ENCODE peak calls at places on chromosome 18, in six cellular contexts. One of them, this sample, is unnamed.

GRCh38 chr18:4455113-4455811 is at the start of gene DLGAP1:
- DNase-seq in A172: no peak
- DNase-seq in stimulated activated CD4-positive, alpha-beta T cell treated with anti-CD3 and anti-CD28 coated beads, Interleukin-2, amount 100 ng/mL, for 48 hours: no peak
- DNase-seq in lower lobe of right lung: peak
- DNase-seq in effector memory CD8-positive, alpha-beta T cell: no peak
- DNase-seq in activated naive CD8-positive, alpha-beta T cell treated with anti-CD3 and anti-CD28 coated beads, Interleukin-2, amount 50 U/mL, for 24 hours: no peak
- DNase-seq in this sample: no peak

GRCh38 chr18:79903787-79904356 is 47.6 kb downstream of the SLC66A2 start:
- DNase-seq in activated naive CD8-positive, alpha-beta T cell treated with anti-CD3 and anti-CD28 coated beads, Interleukin-2, amount 50 U/mL, for 24 hours: no peak
- DNase-seq in effector memory CD8-positive, alpha-beta T cell: no peak
- DNase-seq in A172: no peak
- DNase-seq in lower lobe of right lung: no peak
- DNase-seq in stimulated activated CD4-positive, alpha-beta T cell treated with anti-CD3 and anti-CD28 coated beads, Interleukin-2, amount 100 ng/mL, for 48 hours: no peak
- DNase-seq in this sample: no peak

GRCh38 chr18:43651067-43651466 is 373.8 kb upstream of the SYT4 start:
- DNase-seq in lower lobe of right lung: no peak
- DNase-seq in A172: no peak
- DNase-seq in effector memory CD8-positive, alpha-beta T cell: no peak
- DNase-seq in stimulated activated CD4-positive, alpha-beta T cell treated with anti-CD3 and anti-CD28 coated beads, Interleukin-2, amount 100 ng/mL, for 48 hours: no peak
- DNase-seq in activated naive CD8-positive, alpha-beta T cell treated with anti-CD3 and anti-CD28 coated beads, Interleukin-2, amount 50 U/mL, for 24 hours: no peak
- DNase-seq in this sample: no peak

GRCh38 chr18:61435064-61435652 is 101.9 kb downstream of the CDH20 start:
- DNase-seq in A172: no peak
- DNase-seq in lower lobe of right lung: no peak
- DNase-seq in effector memory CD8-positive, alpha-beta T cell: no peak
- DNase-seq in activated naive CD8-positive, alpha-beta T cell treated with anti-CD3 and anti-CD28 coated beads, Interleukin-2, amount 50 U/mL, for 24 hours: no peak
- DNase-seq in stimulated activated CD4-positive, alpha-beta T cell treated with anti-CD3 and anti-CD28 coated beads, Interleukin-2, amount 100 ng/mL, for 48 hours: no peak
- DNase-seq in this sample: no peak

GRCh38 chr18:32529737-32530420 is 59.2 kb upstream of the GAREM1 start:
- DNase-seq in stimulated activated CD4-positive, alpha-beta T cell treated with anti-CD3 and anti-CD28 coated beads, Interleukin-2, amount 100 ng/mL, for 48 hours: no peak
- DNase-seq in A172: no peak
- DNase-seq in activated naive CD8-positive, alpha-beta T cell treated with anti-CD3 and anti-CD28 coated beads, Interleukin-2, amount 50 U/mL, for 24 hours: no peak
- DNase-seq in lower lobe of right lung: no peak
- DNase-seq in effector memory CD8-positive, alpha-beta T cell: no peak
- DNase-seq in this sample: no peak

GRCh38 chr18:10726198-10727068 is 200.6 kb downstream of the NAPG start:
- DNase-seq in lower lobe of right lung: no peak
- DNase-seq in activated naive CD8-positive, alpha-beta T cell treated with anti-CD3 and anti-CD28 coated beads, Interleukin-2, amount 50 U/mL, for 24 hours: no peak
- DNase-seq in effector memory CD8-positive, alpha-beta T cell: no peak
- DNase-seq in A172: no peak
- DNase-seq in stimulated activated CD4-positive, alpha-beta T cell treated with anti-CD3 and anti-CD28 coated beads, Interleukin-2, amount 100 ng/mL, for 48 hours: no peak
- DNase-seq in this sample: no peak

GRCh38 chr18:45935591-45936335 is 31.4 kb downstream of the EPG5 start:
- DNase-seq in activated naive CD8-positive, alpha-beta T cell treated with anti-CD3 and anti-CD28 coated beads, Interleukin-2, amount 50 U/mL, for 24 hours: no peak
- DNase-seq in stimulated activated CD4-positive, alpha-beta T cell treated with anti-CD3 and anti-CD28 coated beads, Interleukin-2, amount 100 ng/mL, for 48 hours: no peak
- DNase-seq in effector memory CD8-positive, alpha-beta T cell: no peak
- DNase-seq in lower lobe of right lung: no peak
- DNase-seq in A172: no peak
- DNase-seq in this sample: no peak

GRCh38 chr18:51417643-51418483 is 220.4 kb upstream of the MEX3C start:
- DNase-seq in A172: no peak
- DNase-seq in effector memory CD8-positive, alpha-beta T cell: no peak
- DNase-seq in lower lobe of right lung: no peak
- DNase-seq in stimulated activated CD4-positive, alpha-beta T cell treated with anti-CD3 and anti-CD28 coated beads, Interleukin-2, amount 100 ng/mL, for 48 hours: no peak
- DNase-seq in activated naive CD8-positive, alpha-beta T cell treated with anti-CD3 and anti-CD28 coated beads, Interleukin-2, amount 50 U/mL, for 24 hours: no peak
- DNase-seq in this sample: no peak

GRCh38 chr18:65221115-65221514 is 529.7 kb upstream of the CDH7 start:
- DNase-seq in stimulated activated CD4-positive, alpha-beta T cell treated with anti-CD3 and anti-CD28 coated beads, Interleukin-2, amount 100 ng/mL, for 48 hours: no peak
- DNase-seq in A172: no peak
- DNase-seq in effector memory CD8-positive, alpha-beta T cell: no peak
- DNase-seq in activated naive CD8-positive, alpha-beta T cell treated with anti-CD3 and anti-CD28 coated beads, Interleukin-2, amount 50 U/mL, for 24 hours: no peak
- DNase-seq in lower lobe of right lung: no peak
- DNase-seq in this sample: no peak

GRCh38 chr18:56606623-56607022 is 31.8 kb downstream of the TXNL1 start:
- DNase-seq in lower lobe of right lung: no peak
- DNase-seq in effector memory CD8-positive, alpha-beta T cell: no peak
- DNase-seq in stimulated activated CD4-positive, alpha-beta T cell treated with anti-CD3 and anti-CD28 coated beads, Interleukin-2, amount 100 ng/mL, for 48 hours: no peak
- DNase-seq in A172: no peak
- DNase-seq in activated naive CD8-positive, alpha-beta T cell treated with anti-CD3 and anti-CD28 coated beads, Interleukin-2, amount 50 U/mL, for 24 hours: no peak
- DNase-seq in this sample: no peak

GRCh38 chr18:48923746-48924580 is 26.8 kb downstream of the SMAD7 start:
- DNase-seq in lower lobe of right lung: no peak
- DNase-seq in A172: peak
- DNase-seq in effector memory CD8-positive, alpha-beta T cell: no peak
- DNase-seq in activated naive CD8-positive, alpha-beta T cell treated with anti-CD3 and anti-CD28 coated beads, Interleukin-2, amount 50 U/mL, for 24 hours: no peak
- DNase-seq in stimulated activated CD4-positive, alpha-beta T cell treated with anti-CD3 and anti-CD28 coated beads, Interleukin-2, amount 100 ng/mL, for 48 hours: no peak
- DNase-seq in this sample: no peak

GRCh38 chr18:44852818-44853217 is 172.1 kb downstream of the SETBP1 start:
- DNase-seq in stimulated activated CD4-positive, alpha-beta T cell treated with anti-CD3 and anti-CD28 coated beads, Interleukin-2, amount 100 ng/mL, for 48 hours: no peak
- DNase-seq in lower lobe of right lung: no peak
- DNase-seq in activated naive CD8-positive, alpha-beta T cell treated with anti-CD3 and anti-CD28 coated beads, Interleukin-2, amount 50 U/mL, for 24 hours: no peak
- DNase-seq in effector memory CD8-positive, alpha-beta T cell: no peak
- DNase-seq in A172: no peak
- DNase-seq in this sample: no peak

GRCh38 chr18:57433492-57434176 is 1.5 kb upstream of the ONECUT2 start:
- DNase-seq in stimulated activated CD4-positive, alpha-beta T cell treated with anti-CD3 and anti-CD28 coated beads, Interleukin-2, amount 100 ng/mL, for 48 hours: no peak
- DNase-seq in lower lobe of right lung: no peak
- DNase-seq in activated naive CD8-positive, alpha-beta T cell treated with anti-CD3 and anti-CD28 coated beads, Interleukin-2, amount 50 U/mL, for 24 hours: no peak
- DNase-seq in effector memory CD8-positive, alpha-beta T cell: no peak
- DNase-seq in A172: no peak
- DNase-seq in this sample: no peak

GRCh38 chr18:41655074-41655473 is 300.0 kb upstream of the PIK3C3 start:
- DNase-seq in lower lobe of right lung: no peak
- DNase-seq in effector memory CD8-positive, alpha-beta T cell: no peak
- DNase-seq in activated naive CD8-positive, alpha-beta T cell treated with anti-CD3 and anti-CD28 coated beads, Interleukin-2, amount 50 U/mL, for 24 hours: no peak
- DNase-seq in stimulated activated CD4-positive, alpha-beta T cell treated with anti-CD3 and anti-CD28 coated beads, Interleukin-2, amount 100 ng/mL, for 48 hours: no peak
- DNase-seq in A172: no peak
- DNase-seq in this sample: no peak

GRCh38 chr18:41457730-41458129 is 497.3 kb upstream of the PIK3C3 start:
- DNase-seq in lower lobe of right lung: no peak
- DNase-seq in effector memory CD8-positive, alpha-beta T cell: no peak
- DNase-seq in stimulated activated CD4-positive, alpha-beta T cell treated with anti-CD3 and anti-CD28 coated beads, Interleukin-2, amount 100 ng/mL, for 48 hours: no peak
- DNase-seq in activated naive CD8-positive, alpha-beta T cell treated with anti-CD3 and anti-CD28 coated beads, Interleukin-2, amount 50 U/mL, for 24 hours: no peak
- DNase-seq in A172: no peak
- DNase-seq in this sample: no peak

GRCh38 chr18:41357708-41358107 is 597.3 kb upstream of the PIK3C3 start:
- DNase-seq in effector memory CD8-positive, alpha-beta T cell: no peak
- DNase-seq in activated naive CD8-positive, alpha-beta T cell treated with anti-CD3 and anti-CD28 coated beads, Interleukin-2, amount 50 U/mL, for 24 hours: no peak
- DNase-seq in A172: no peak
- DNase-seq in lower lobe of right lung: no peak
- DNase-seq in stimulated activated CD4-positive, alpha-beta T cell treated with anti-CD3 and anti-CD28 coated beads, Interleukin-2, amount 100 ng/mL, for 48 hours: no peak
- DNase-seq in this sample: no peak

GRCh38 chr18:77103991-77104521 is 28.5 kb downstream of the MBP start:
- DNase-seq in activated naive CD8-positive, alpha-beta T cell treated with anti-CD3 and anti-CD28 coated beads, Interleukin-2, amount 50 U/mL, for 24 hours: no peak
- DNase-seq in lower lobe of right lung: no peak
- DNase-seq in effector memory CD8-positive, alpha-beta T cell: no peak
- DNase-seq in stimulated activated CD4-positive, alpha-beta T cell treated with anti-CD3 and anti-CD28 coated beads, Interleukin-2, amount 100 ng/mL, for 48 hours: no peak
- DNase-seq in A172: no peak
- DNase-seq in this sample: no peak

GRCh38 chr18:35570182-35570581 is 11.4 kb upstream of the GALNT1 start:
- DNase-seq in stimulated activated CD4-positive, alpha-beta T cell treated with anti-CD3 and anti-CD28 coated beads, Interleukin-2, amount 100 ng/mL, for 48 hours: no peak
- DNase-seq in lower lobe of right lung: no peak
- DNase-seq in A172: no peak
- DNase-seq in effector memory CD8-positive, alpha-beta T cell: no peak
- DNase-seq in activated naive CD8-positive, alpha-beta T cell treated with anti-CD3 and anti-CD28 coated beads, Interleukin-2, amount 50 U/mL, for 24 hours: no peak
- DNase-seq in this sample: no peak

GRCh38 chr18:49135871-49136270 is 185.1 kb upstream of the SMAD7 start:
- DNase-seq in effector memory CD8-positive, alpha-beta T cell: no peak
- DNase-seq in stimulated activated CD4-positive, alpha-beta T cell treated with anti-CD3 and anti-CD28 coated beads, Interleukin-2, amount 100 ng/mL, for 48 hours: no peak
- DNase-seq in activated naive CD8-positive, alpha-beta T cell treated with anti-CD3 and anti-CD28 coated beads, Interleukin-2, amount 50 U/mL, for 24 hours: no peak
- DNase-seq in A172: peak
- DNase-seq in lower lobe of right lung: no peak
- DNase-seq in this sample: no peak

GRCh38 chr18:7607535-7608173 is 40.5 kb downstream of the PTPRM start:
- DNase-seq in lower lobe of right lung: no peak
- DNase-seq in effector memory CD8-positive, alpha-beta T cell: no peak
- DNase-seq in A172: no peak
- DNase-seq in activated naive CD8-positive, alpha-beta T cell treated with anti-CD3 and anti-CD28 coated beads, Interleukin-2, amount 50 U/mL, for 24 hours: no peak
- DNase-seq in stimulated activated CD4-positive, alpha-beta T cell treated with anti-CD3 and anti-CD28 coated beads, Interleukin-2, amount 100 ng/mL, for 48 hours: no peak
- DNase-seq in this sample: no peak

GRCh38 chr18:24764766-24765165 is 304.3 kb downstream of the HRH4 start:
- DNase-seq in effector memory CD8-positive, alpha-beta T cell: no peak
- DNase-seq in activated naive CD8-positive, alpha-beta T cell treated with anti-CD3 and anti-CD28 coated beads, Interleukin-2, amount 50 U/mL, for 24 hours: no peak
- DNase-seq in lower lobe of right lung: no peak
- DNase-seq in A172: no peak
- DNase-seq in stimulated activated CD4-positive, alpha-beta T cell treated with anti-CD3 and anti-CD28 coated beads, Interleukin-2, amount 100 ng/mL, for 48 hours: no peak
- DNase-seq in this sample: no peak

GRCh38 chr18:63040788-63041410 is 278.7 kb downstream of the BCL2 start:
- DNase-seq in stimulated activated CD4-positive, alpha-beta T cell treated with anti-CD3 and anti-CD28 coated beads, Interleukin-2, amount 100 ng/mL, for 48 hours: no peak
- DNase-seq in lower lobe of right lung: no peak
- DNase-seq in A172: no peak
- DNase-seq in effector memory CD8-positive, alpha-beta T cell: no peak
- DNase-seq in activated naive CD8-positive, alpha-beta T cell treated with anti-CD3 and anti-CD28 coated beads, Interleukin-2, amount 50 U/mL, for 24 hours: no peak
- DNase-seq in this sample: no peak

GRCh38 chr18:6994719-6995430 is 122.7 kb downstream of the LAMA1 start:
- DNase-seq in activated naive CD8-positive, alpha-beta T cell treated with anti-CD3 and anti-CD28 coated beads, Interleukin-2, amount 50 U/mL, for 24 hours: no peak
- DNase-seq in effector memory CD8-positive, alpha-beta T cell: no peak
- DNase-seq in lower lobe of right lung: no peak
- DNase-seq in stimulated activated CD4-positive, alpha-beta T cell treated with anti-CD3 and anti-CD28 coated beads, Interleukin-2, amount 100 ng/mL, for 48 hours: no peak
- DNase-seq in A172: peak
- DNase-seq in this sample: no peak

GRCh38 chr18:25561923-25562322 is 210.0 kb upstream of the ZNF521 start:
- DNase-seq in effector memory CD8-positive, alpha-beta T cell: no peak
- DNase-seq in lower lobe of right lung: no peak
- DNase-seq in stimulated activated CD4-positive, alpha-beta T cell treated with anti-CD3 and anti-CD28 coated beads, Interleukin-2, amount 100 ng/mL, for 48 hours: no peak
- DNase-seq in activated naive CD8-positive, alpha-beta T cell treated with anti-CD3 and anti-CD28 coated beads, Interleukin-2, amount 50 U/mL, for 24 hours: peak
- DNase-seq in A172: no peak
- DNase-seq in this sample: no peak

GRCh38 chr18:38709122-38709521 is 1143.5 kb upstream of the CELF4 start:
- DNase-seq in activated naive CD8-positive, alpha-beta T cell treated with anti-CD3 and anti-CD28 coated beads, Interleukin-2, amount 50 U/mL, for 24 hours: no peak
- DNase-seq in stimulated activated CD4-positive, alpha-beta T cell treated with anti-CD3 and anti-CD28 coated beads, Interleukin-2, amount 100 ng/mL, for 48 hours: no peak
- DNase-seq in effector memory CD8-positive, alpha-beta T cell: no peak
- DNase-seq in lower lobe of right lung: no peak
- DNase-seq in A172: no peak
- DNase-seq in this sample: no peak

GRCh38 chr18:2444201-2444875 is 127.0 kb downstream of the METTL4 start:
- DNase-seq in activated naive CD8-positive, alpha-beta T cell treated with anti-CD3 and anti-CD28 coated beads, Interleukin-2, amount 50 U/mL, for 24 hours: no peak
- DNase-seq in stimulated activated CD4-positive, alpha-beta T cell treated with anti-CD3 and anti-CD28 coated beads, Interleukin-2, amount 100 ng/mL, for 48 hours: no peak
- DNase-seq in lower lobe of right lung: no peak
- DNase-seq in effector memory CD8-positive, alpha-beta T cell: no peak
- DNase-seq in A172: no peak
- DNase-seq in this sample: no peak

GRCh38 chr18:13397504-13398163 is 179.1 kb downstream of the LDLRAD4 start:
- DNase-seq in activated naive CD8-positive, alpha-beta T cell treated with anti-CD3 and anti-CD28 coated beads, Interleukin-2, amount 50 U/mL, for 24 hours: no peak
- DNase-seq in lower lobe of right lung: no peak
- DNase-seq in effector memory CD8-positive, alpha-beta T cell: no peak
- DNase-seq in A172: no peak
- DNase-seq in stimulated activated CD4-positive, alpha-beta T cell treated with anti-CD3 and anti-CD28 coated beads, Interleukin-2, amount 100 ng/mL, for 48 hours: no peak
- DNase-seq in this sample: no peak

GRCh38 chr18:75159238-75159518 is 49.8 kb downstream of the PTGR3 start:
- DNase-seq in A172: no peak
- DNase-seq in stimulated activated CD4-positive, alpha-beta T cell treated with anti-CD3 and anti-CD28 coated beads, Interleukin-2, amount 100 ng/mL, for 48 hours: no peak
- DNase-seq in effector memory CD8-positive, alpha-beta T cell: no peak
- DNase-seq in lower lobe of right lung: no peak
- DNase-seq in activated naive CD8-positive, alpha-beta T cell treated with anti-CD3 and anti-CD28 coated beads, Interleukin-2, amount 50 U/mL, for 24 hours: no peak
- DNase-seq in this sample: no peak

GRCh38 chr18:23141022-23141999 is 6.0 kb downstream of the CABLES1 start:
- DNase-seq in stimulated activated CD4-positive, alpha-beta T cell treated with anti-CD3 and anti-CD28 coated beads, Interleukin-2, amount 100 ng/mL, for 48 hours: no peak
- DNase-seq in A172: peak
- DNase-seq in effector memory CD8-positive, alpha-beta T cell: no peak
- DNase-seq in activated naive CD8-positive, alpha-beta T cell treated with anti-CD3 and anti-CD28 coated beads, Interleukin-2, amount 50 U/mL, for 24 hours: no peak
- DNase-seq in lower lobe of right lung: no peak
- DNase-seq in this sample: no peak

GRCh38 chr18:63971320-63972071 is 1.6 kb downstream of the SERPINB8 start:
- DNase-seq in effector memory CD8-positive, alpha-beta T cell: no peak
- DNase-seq in lower lobe of right lung: no peak
- DNase-seq in activated naive CD8-positive, alpha-beta T cell treated with anti-CD3 and anti-CD28 coated beads, Interleukin-2, amount 50 U/mL, for 24 hours: no peak
- DNase-seq in A172: no peak
- DNase-seq in stimulated activated CD4-positive, alpha-beta T cell treated with anti-CD3 and anti-CD28 coated beads, Interleukin-2, amount 100 ng/mL, for 48 hours: no peak
- DNase-seq in this sample: no peak

This sample was measured in CD8-positive, alpha-beta memory T cell.